ENCODE peak calls at places on chromosomes 1 and 21, in ten cellular contexts. S is activated T-cell treated with anti-CD3 and anti-CD28 coated beads, Interleukin-2, amount 50 U/mL, for 72 hours; R is CD8-positive, alpha-beta T cell; H is EH; J is AG20443; A is Caki2; V is activated CD4-positive, alpha-beta T cell treated with anti-CD3 and anti-CD28 coated beads, Interleukin-2, amount 50 U/mL, for 48 hours; X is CD8-positive, alpha-beta memory T cell; Y is heart left ventricle; E is effector CD4-positive, alpha-beta T cell. W is an unnamed sample.

GRCh38 chr1:244665771-244666217 is 12.9 kb downstream of the DESI2 start:
- DNase-seq in S (no peak), R (no peak), H (peak), J (peak), A (no peak), V (no peak), X (no peak), Y (no peak), E (no peak), W (no peak)

GRCh38 chr1:178541829-178542553 is 29.1 kb downstream of the TEX35 start:
- DNase-seq in S (peak), R (peak), H (no peak), J (peak), A (no peak), V (peak), X (no peak), Y (peak), E (peak), W (no peak)

GRCh38 chr21:37869661-37870060 is 46.6 kb downstream of the KCNJ6 start:
- DNase-seq in S (no peak), R (no peak), H (no peak), J (no peak), A (no peak), V (no peak), X (no peak), Y (no peak), E (no peak), W (no peak)

GRCh38 chr1:114671011-114671938 is 1.4 kb upstream of the DENND2C start:
- DNase-seq in S (no peak), R (no peak), H (peak), J (no peak), A (peak), V (no peak), X (peak), Y (no peak), E (no peak), W (no peak)

GRCh38 chr1:37036667-37037053 is 2.3 kb upstream of the GRIK3 start:
- DNase-seq in S (no peak), R (no peak), H (no peak), J (no peak), A (no peak), V (no peak), X (no peak), Y (no peak), E (no peak), W (no peak)

GRCh38 chr1:1623631-1624442 is 8.1 kb upstream of the MMP23B start:
- DNase-seq in S (no peak), R (peak), H (no peak), J (no peak), A (no peak), V (no peak), X (no peak), Y (peak), E (no peak), W (no peak)

GRCh38 chr21:35002879-35003722 is 46.0 kb downstream of the RUNX1 start:
- DNase-seq in S (no peak), R (no peak), H (peak), J (peak), A (no peak), V (no peak), X (no peak), Y (no peak), E (no peak), W (no peak)

GRCh38 chr1:151059342-151060240 is at the start of gene CDC42SE1:
- DNase-seq in S (peak), R (peak), H (peak), J (peak), A (peak), V (peak), X (peak), Y (peak), E (peak), W (peak)

GRCh38 chr1:39236971-39237370 is 32.5 kb downstream of the MACF1 start:
- DNase-seq in S (no peak), R (no peak), H (no peak), J (no peak), A (no peak), V (no peak), X (no peak), Y (no peak), E (no peak), W (no peak)

GRCh38 chr1:173062156-173062938 is 11.6 kb upstream of the TNFSF18 start:
- DNase-seq in S (no peak), R (no peak), H (peak), J (peak), A (no peak), V (no peak), X (no peak), Y (no peak), E (no peak), W (no peak)